ENCODE peak calls at places on chromosome 10, in seven cellular contexts. C is HepG2, H is SK-N-SH, S is H1, T is HCT116, O is K562, V is GM12878. G is an unnamed sample.

GRCh38 chr10:52486840-52487611 is 172.9 kb downstream of the DKK1 start:
- DNase-seq in C (no peak), H (no peak), S (no peak), T (no peak), O (no peak), V (no peak), G (no peak)

GRCh38 chr10:130230036-130230435 is 93.8 kb downstream of the GLRX3 start:
- DNase-seq in C (no peak), H (no peak), S (no peak), T (no peak), O (no peak), V (no peak), G (no peak)

GRCh38 chr10:76430330-76430729 is 998.9 kb downstream of the LRMDA start:
- DNase-seq in C (no peak), H (no peak), S (no peak), T (no peak), O (no peak), V (no peak), G (no peak)

GRCh38 chr10:126872768-126873167 is 32.5 kb upstream of the DOCK1 start:
- DNase-seq in C (no peak), H (no peak), S (peak; percentile 21), T (no peak), O (no peak), V (no peak), G (no peak)

GRCh38 chr10:76082956-76083355 is 651.5 kb downstream of the LRMDA start:
- DNase-seq in C (no peak), H (no peak), S (peak; percentile 85), T (peak; percentile 74), O (no peak), V (no peak), G (no peak)

GRCh38 chr10:8116926-8117493 is 62.5 kb downstream of the GATA3 start:
- DNase-seq in C (no peak), H (peak; percentile 81), S (no peak), T (no peak), O (no peak), V (no peak), G (no peak)

GRCh38 chr10:100370561-100370975 is 23.5 kb downstream of the SCD start:
- DNase-seq in C (peak; percentile 66), H (no peak), S (no peak), T (peak; percentile 72), O (no peak), V (no peak), G (no peak)

GRCh38 chr10:120209124-120209523 is 247.9 kb upstream of the PLPP4 start:
- DNase-seq in C (no peak), H (no peak), S (no peak), T (no peak), O (no peak), V (no peak), G (no peak)

GRCh38 chr10:80357000-80357803 is 621 bp downstream of the DYDC2 start:
- DNase-seq in C (no peak), H (peak; percentile 85), S (peak; percentile 31), T (no peak), O (no peak), V (no peak), G (no peak)

GRCh38 chr10:613217-613616 is 76.3 kb downstream of the DIP2C start:
- DNase-seq in C (no peak), H (no peak), S (no peak), T (peak; percentile 6), O (no peak), V (no peak), G (peak; percentile 99)

GRCh38 chr10:29977161-29977560 is 82.2 kb downstream of the JCAD start:
- DNase-seq in C (no peak), H (no peak), S (no peak), T (no peak), O (no peak), V (no peak), G (no peak)

GRCh38 chr10:68561804-68562649 is 1.9 kb downstream of the TET1 start:
- DNase-seq in C (no peak), H (peak; percentile 61), S (no peak), T (no peak), O (peak; percentile 71), V (no peak), G (no peak)

GRCh38 chr10:67834375-67834774 is 3.6 kb downstream of the DNAJC12 start:
- DNase-seq in C (no peak), H (no peak), S (no peak), T (no peak), O (no peak), V (no peak), G (no peak)

GRCh38 chr10:108970016-108970415 is 953.3 kb downstream of the XPNPEP1 start:
- DNase-seq in C (no peak), H (no peak), S (peak; percentile 1), T (no peak), O (no peak), V (no peak), G (peak; percentile 42)

GRCh38 chr10:61136151-61136550 is 192.2 kb upstream of the RHOBTB1 start:
- DNase-seq in C (peak; percentile 73), H (no peak), S (no peak), T (no peak), O (no peak), V (no peak), G (peak; percentile 87)

GRCh38 chr10:14879055-14879800 is 562 bp downstream of the SUV39H2 start:
- DNase-seq in C (peak; percentile 9), H (no peak), S (no peak), T (no peak), O (peak; percentile 22), V (no peak), G (peak; percentile 39)

GRCh38 chr10:101330236-101331225 is 23.4 kb upstream of the BTRC start:
- DNase-seq in C (no peak), H (no peak), S (no peak), T (no peak), O (no peak), V (no peak), G (no peak)

GRCh38 chr10:89062861-89063260 is 72.3 kb downstream of the FAS start:
- DNase-seq in C (no peak), H (no peak), S (no peak), T (no peak), O (no peak), V (no peak), G (no peak)

GRCh38 chr10:93820434-93820833 is 62.7 kb downstream of the LGI1 start:
- DNase-seq in C (no peak), H (no peak), S (no peak), T (no peak), O (no peak), V (no peak), G (no peak)

GRCh38 chr10:80519936-80520650 is 17.6 kb upstream of the SH2D4B start:
- DNase-seq in C (no peak), H (no peak), S (no peak), T (no peak), O (no peak), V (no peak), G (no peak)

GRCh38 chr10:62278461-62278910 is 9.8 kb upstream of the RTKN2 start:
- DNase-seq in C (no peak), H (no peak), S (no peak), T (no peak), O (no peak), V (no peak), G (no peak)

GRCh38 chr10:128506423-128506822 is 380.2 kb upstream of the MKI67 start:
- DNase-seq in C (no peak), H (no peak), S (no peak), T (no peak), O (no peak), V (no peak), G (no peak)
- TF ChIP-seq JUND in C (no peak), H (no peak), S (no peak), T (no peak), O (no peak), V (no peak), G (no peak)

DNA sequence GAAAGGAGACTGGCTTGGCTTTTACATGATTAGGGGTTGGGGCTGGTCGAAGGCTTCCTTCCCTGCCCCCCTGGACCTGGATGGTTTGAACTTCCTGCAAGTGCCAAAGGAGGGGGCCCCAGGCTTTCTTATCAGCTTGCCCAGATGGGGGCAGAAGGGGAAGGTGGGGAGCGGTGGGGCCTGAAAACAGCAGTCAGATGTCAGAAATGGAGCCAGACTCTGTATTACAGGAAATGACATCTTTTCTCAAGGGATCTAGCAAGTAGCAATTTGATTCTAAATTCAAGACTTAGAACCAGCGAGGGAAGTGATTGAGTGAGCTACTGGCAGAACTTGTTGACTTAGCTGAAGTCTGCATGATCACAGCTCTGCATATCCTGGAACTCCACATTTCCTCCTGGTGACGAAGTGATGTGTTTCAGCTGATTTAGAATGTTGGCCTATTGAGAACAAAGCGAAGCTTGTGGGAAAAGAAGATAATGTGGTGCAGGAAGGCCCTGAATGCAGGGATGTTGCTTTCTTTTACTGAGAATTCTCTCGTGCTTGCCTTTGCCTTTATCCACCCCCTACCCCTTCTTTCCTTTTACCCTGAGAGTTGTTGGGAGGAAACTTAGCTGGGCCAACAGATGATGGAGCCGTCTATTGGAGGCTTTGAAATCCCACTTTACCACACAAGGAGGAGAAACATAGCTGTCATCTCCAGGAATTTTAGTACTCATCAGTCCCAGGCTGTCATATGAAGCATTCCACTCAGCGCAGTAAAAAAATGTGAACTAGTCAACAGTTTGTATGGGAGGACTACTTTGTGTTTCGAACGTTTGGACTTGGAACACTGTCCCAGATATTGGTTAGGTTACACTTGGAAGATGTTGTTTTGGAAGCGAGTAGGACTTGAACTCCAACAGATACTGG is 43.2 kb downstream of the CCNY start:
- DNase-seq in C (no peak), H (no peak), S (no peak), T (no peak), O (peak; percentile 91), V (peak; percentile 60), G (peak; percentile 29)
- TF ChIP-seq JUND in C (no peak), H (no peak), S (no peak), T (no peak), O (peak; percentile 21), V (no peak), G (no peak)

DNA sequence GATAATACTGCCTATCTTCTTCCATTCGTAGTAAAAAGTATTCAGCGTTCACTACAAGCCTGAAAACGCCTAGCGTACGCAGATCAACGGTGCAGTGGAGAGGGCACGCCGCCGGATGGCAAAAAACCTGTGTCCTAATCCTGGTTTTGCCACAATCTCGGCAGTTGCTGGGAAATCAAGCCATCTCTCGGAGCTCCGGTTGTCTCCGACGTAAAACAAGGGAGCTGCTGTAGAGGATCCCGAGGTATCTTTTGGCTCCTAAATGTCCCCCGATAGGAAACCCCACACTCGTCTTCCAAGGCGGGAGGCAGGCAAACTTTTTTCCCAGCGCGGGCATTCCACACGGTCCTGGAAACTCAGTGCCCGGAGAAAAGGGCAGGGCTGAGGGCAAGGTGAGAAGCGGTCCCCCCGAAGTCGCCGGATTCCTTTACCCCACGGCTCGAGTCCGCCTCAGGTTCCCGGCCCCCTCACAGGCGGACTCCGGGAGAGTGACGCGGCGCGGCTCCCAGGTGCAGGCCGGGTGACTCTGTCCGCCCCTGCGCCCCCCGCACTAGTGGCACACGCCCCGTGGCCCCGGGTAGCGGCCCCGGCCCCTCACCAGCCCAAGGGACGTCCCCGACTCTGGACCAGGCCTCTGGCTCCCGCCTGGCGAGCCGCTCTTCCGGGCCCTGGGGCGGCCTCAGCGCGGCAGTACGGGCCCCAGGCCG is 649 bp downstream of the IDE start:
- DNase-seq in C (no peak), H (peak; percentile 64), S (no peak), T (no peak), O (peak; percentile 9), V (no peak), G (peak; percentile 54)
- TF ChIP-seq JUND in C (no peak), H (no peak), S (no peak), T (no peak), O (no peak), V (no peak), G (no peak)

DNA sequence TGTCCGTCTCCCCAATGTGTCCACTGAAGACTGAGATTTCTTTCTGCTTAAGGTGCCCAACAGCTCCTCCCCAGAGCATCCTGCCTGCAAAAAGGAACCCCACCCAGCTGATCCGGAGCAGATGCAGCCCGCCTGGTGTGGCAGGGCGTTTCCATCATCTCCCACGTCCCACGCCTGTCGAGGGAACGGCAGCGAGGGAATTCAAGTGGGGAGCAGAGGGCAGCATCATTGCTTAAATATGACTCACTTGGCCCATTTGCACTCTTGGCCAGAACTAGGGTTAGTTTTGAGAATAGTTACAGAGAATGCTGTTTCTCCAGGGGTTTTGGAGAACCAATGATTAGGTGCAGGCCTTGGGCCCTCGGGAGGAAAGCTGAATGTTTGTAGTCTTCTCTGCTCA is 20.8 kb downstream of the VWA2 start:
- DNase-seq in C (no peak), H (no peak), S (no peak), T (no peak), O (no peak), V (no peak), G (no peak)
- TF ChIP-seq JUND in C (no peak), H (no peak), S (no peak), T (no peak), O (no peak), V (no peak), G (no peak)

G was measured in T47D.